ENCODE peak calls at places on chromosomes 16 and 17, in ten cellular contexts. One of them, this sample, is unnamed. For H3K27me3, the result is how much of the 10 kb centered on the place peaks cover.

GRCh38 chr16:17283022-17283421 is 187.7 kb downstream of the XYLT1 start:
- DNase-seq in body of pancreas: no peak
- DNase-seq in brain microvascular endothelial cell: no peak
- DNase-seq in IMR-90: no peak
- DNase-seq in stomach: no peak
- DNase-seq in CD8-positive, alpha-beta T cell: no peak
- DNase-seq in kidney epithelial cell: no peak
- DNase-seq in thyroid gland: no peak
- DNase-seq in DND-41: no peak
- DNase-seq in mammary epithelial cell: no peak
- DNase-seq in this sample: no peak

GRCh38 chr16:81699596-81699995 is 79.5 kb upstream of the PLCG2 start:
- DNase-seq in thyroid gland: no peak
- DNase-seq in IMR-90: no peak
- DNase-seq in kidney epithelial cell: no peak
- DNase-seq in brain microvascular endothelial cell: no peak
- DNase-seq in mammary epithelial cell: no peak
- DNase-seq in CD8-positive, alpha-beta T cell: no peak
- DNase-seq in body of pancreas: no peak
- DNase-seq in stomach: no peak
- DNase-seq in DND-41: no peak
- DNase-seq in this sample: no peak

GRCh38 chr17:8151641-8152111 is 528 bp downstream of the PER1 start:
- DNase-seq in DND-41: peak
- DNase-seq in thyroid gland: peak
- DNase-seq in IMR-90: peak
- DNase-seq in mammary epithelial cell: peak
- DNase-seq in brain microvascular endothelial cell: no peak
- DNase-seq in CD8-positive, alpha-beta T cell: peak
- DNase-seq in body of pancreas: peak
- DNase-seq in stomach: peak
- DNase-seq in kidney epithelial cell: no peak
- DNase-seq in this sample: peak

GRCh38 chr17:46179375-46179999 is 13.7 kb downstream of the KANSL1 start:
- DNase-seq in stomach: no peak
- DNase-seq in IMR-90: no peak
- DNase-seq in mammary epithelial cell: no peak
- DNase-seq in thyroid gland: no peak
- DNase-seq in body of pancreas: no peak
- DNase-seq in CD8-positive, alpha-beta T cell: no peak
- DNase-seq in DND-41: no peak
- DNase-seq in kidney epithelial cell: no peak
- DNase-seq in brain microvascular endothelial cell: no peak
- DNase-seq in this sample: peak

GRCh38 chr16:77531741-77532140 is 96.9 kb upstream of the ADAMTS18 start:
- DNase-seq in stomach: no peak
- DNase-seq in thyroid gland: no peak
- DNase-seq in DND-41: no peak
- DNase-seq in IMR-90: peak
- DNase-seq in kidney epithelial cell: peak
- DNase-seq in mammary epithelial cell: peak
- DNase-seq in body of pancreas: no peak
- DNase-seq in CD8-positive, alpha-beta T cell: no peak
- DNase-seq in brain microvascular endothelial cell: peak
- DNase-seq in this sample: no peak

GRCh38 chr17:49514374-49514738 is 19.3 kb downstream of the NGFR start:
- DNase-seq in kidney epithelial cell: no peak
- DNase-seq in IMR-90: no peak
- DNase-seq in stomach: no peak
- DNase-seq in body of pancreas: no peak
- DNase-seq in DND-41: no peak
- DNase-seq in CD8-positive, alpha-beta T cell: no peak
- DNase-seq in mammary epithelial cell: no peak
- DNase-seq in brain microvascular endothelial cell: no peak
- DNase-seq in thyroid gland: no peak
- DNase-seq in this sample: no peak

GRCh38 chr16:19696312-19696711 is 21.7 kb downstream of the KNOP1 start:
- DNase-seq in body of pancreas: peak
- DNase-seq in stomach: peak
- DNase-seq in thyroid gland: peak
- DNase-seq in brain microvascular endothelial cell: peak
- DNase-seq in kidney epithelial cell: no peak
- DNase-seq in mammary epithelial cell: peak
- DNase-seq in DND-41: peak
- DNase-seq in IMR-90: peak
- DNase-seq in CD8-positive, alpha-beta T cell: peak
- DNase-seq in this sample: no peak

GRCh38 chr16:58500329-58501241 is 642 bp downstream of the NDRG4 start:
- DNase-seq in stomach: no peak
- DNase-seq in mammary epithelial cell: no peak
- DNase-seq in kidney epithelial cell: no peak
- DNase-seq in IMR-90: no peak
- DNase-seq in brain microvascular endothelial cell: no peak
- DNase-seq in CD8-positive, alpha-beta T cell: no peak
- DNase-seq in thyroid gland: no peak
- DNase-seq in DND-41: no peak
- DNase-seq in body of pancreas: no peak
- DNase-seq in this sample: no peak

GRCh38 chr16:89860747-89861304 is 12.6 kb upstream of the TCF25 start:
- DNase-seq in body of pancreas: peak
- DNase-seq in DND-41: peak
- DNase-seq in kidney epithelial cell: no peak
- DNase-seq in brain microvascular endothelial cell: peak
- DNase-seq in CD8-positive, alpha-beta T cell: peak
- DNase-seq in stomach: peak
- DNase-seq in IMR-90: peak
- DNase-seq in thyroid gland: peak
- DNase-seq in mammary epithelial cell: peak
- DNase-seq in this sample: peak

GRCh38 chr17:4230142-4230541 is 33.6 kb downstream of the ANKFY1 start:
- DNase-seq in CD8-positive, alpha-beta T cell: no peak
- DNase-seq in brain microvascular endothelial cell: peak
- DNase-seq in kidney epithelial cell: peak
- DNase-seq in IMR-90: peak
- DNase-seq in mammary epithelial cell: peak
- DNase-seq in body of pancreas: peak
- DNase-seq in DND-41: no peak
- DNase-seq in stomach: no peak
- DNase-seq in thyroid gland: peak
- DNase-seq in this sample: no peak

GRCh38 chr16:89600427-89600826 is 13.0 kb upstream of the DPEP1 start:
- DNase-seq in brain microvascular endothelial cell: no peak
- DNase-seq in DND-41: no peak
- DNase-seq in mammary epithelial cell: peak
- DNase-seq in kidney epithelial cell: no peak
- DNase-seq in thyroid gland: no peak
- DNase-seq in body of pancreas: no peak
- DNase-seq in stomach: no peak
- DNase-seq in CD8-positive, alpha-beta T cell: no peak
- DNase-seq in IMR-90: no peak
- DNase-seq in this sample: no peak

GRCh38 chr16:49498241-49499017 is 124.8 kb downstream of the C16orf78 start:
- DNase-seq in mammary epithelial cell: no peak
- DNase-seq in kidney epithelial cell: no peak
- DNase-seq in stomach: peak
- DNase-seq in CD8-positive, alpha-beta T cell: no peak
- DNase-seq in brain microvascular endothelial cell: no peak
- DNase-seq in DND-41: no peak
- DNase-seq in IMR-90: no peak
- DNase-seq in body of pancreas: no peak
- DNase-seq in thyroid gland: no peak
- DNase-seq in this sample: no peak

GRCh38 chr17:58504826-58505351 is 9.5 kb downstream of the MTMR4 start:
- DNase-seq in mammary epithelial cell: no peak
- DNase-seq in IMR-90: no peak
- DNase-seq in stomach: no peak
- DNase-seq in brain microvascular endothelial cell: no peak
- DNase-seq in CD8-positive, alpha-beta T cell: no peak
- DNase-seq in kidney epithelial cell: no peak
- DNase-seq in body of pancreas: no peak
- DNase-seq in thyroid gland: no peak
- DNase-seq in DND-41: no peak
- DNase-seq in this sample: peak

GRCh38 chr17:10622610-10623485 is 34.3 kb downstream of the MYH3 start:
- DNase-seq in body of pancreas: no peak
- DNase-seq in mammary epithelial cell: peak
- DNase-seq in kidney epithelial cell: no peak
- DNase-seq in stomach: no peak
- DNase-seq in CD8-positive, alpha-beta T cell: no peak
- DNase-seq in brain microvascular endothelial cell: no peak
- DNase-seq in IMR-90: no peak
- DNase-seq in DND-41: no peak
- DNase-seq in thyroid gland: no peak
- DNase-seq in this sample: no peak

GRCh38 chr17:41519501-41520224 is 973 bp upstream of the KRT15 start:
- DNase-seq in IMR-90: no peak
- DNase-seq in CD8-positive, alpha-beta T cell: no peak
- DNase-seq in brain microvascular endothelial cell: no peak
- DNase-seq in kidney epithelial cell: no peak
- DNase-seq in body of pancreas: peak
- DNase-seq in thyroid gland: no peak
- DNase-seq in stomach: no peak
- DNase-seq in mammary epithelial cell: peak
- DNase-seq in DND-41: no peak
- DNase-seq in this sample: no peak

GRCh38 chr16:11090947-11091785 is 146.8 kb downstream of the CLEC16A start:
- DNase-seq in IMR-90: no peak
- DNase-seq in DND-41: peak
- DNase-seq in kidney epithelial cell: no peak
- DNase-seq in body of pancreas: no peak
- DNase-seq in mammary epithelial cell: no peak
- DNase-seq in stomach: no peak
- DNase-seq in CD8-positive, alpha-beta T cell: no peak
- DNase-seq in thyroid gland: no peak
- DNase-seq in brain microvascular endothelial cell: no peak
- DNase-seq in this sample: no peak

GRCh38 chr17:83192161-83192788 is 112.9 kb downstream of the METRNL start:
- DNase-seq in mammary epithelial cell: no peak
- DNase-seq in thyroid gland: no peak
- DNase-seq in body of pancreas: peak
- DNase-seq in stomach: no peak
- DNase-seq in CD8-positive, alpha-beta T cell: no peak
- DNase-seq in kidney epithelial cell: no peak
- DNase-seq in IMR-90: peak
- DNase-seq in DND-41: no peak
- DNase-seq in brain microvascular endothelial cell: no peak
- DNase-seq in this sample: no peak

GRCh38 chr17:9900744-9901143 is 4.3 kb downstream of the RCVRN start:
- DNase-seq in stomach: no peak
- DNase-seq in IMR-90: peak
- DNase-seq in body of pancreas: peak
- DNase-seq in thyroid gland: no peak
- DNase-seq in mammary epithelial cell: no peak
- DNase-seq in brain microvascular endothelial cell: no peak
- DNase-seq in kidney epithelial cell: peak
- DNase-seq in CD8-positive, alpha-beta T cell: no peak
- DNase-seq in DND-41: no peak
- DNase-seq in this sample: no peak

DNA sequence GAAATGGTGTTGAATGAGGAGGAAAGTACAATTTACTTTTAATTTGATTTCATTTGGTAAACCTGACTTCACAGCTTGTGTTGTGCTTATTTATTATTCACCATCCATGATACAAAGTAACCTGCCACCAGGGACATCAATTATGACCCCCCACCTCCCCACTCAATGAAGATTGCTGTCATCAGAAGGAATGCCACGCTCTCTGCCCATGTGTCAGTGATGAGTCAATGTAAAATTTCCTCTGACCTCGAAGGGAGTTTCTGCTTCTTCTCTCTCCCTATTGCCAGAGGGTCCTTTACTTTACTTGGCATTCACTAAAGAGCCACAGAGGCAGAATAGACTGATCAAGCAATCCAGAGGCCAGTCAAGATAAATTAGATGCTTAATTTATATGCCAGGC is 759.7 kb downstream of the CDH11 start:
- DNase-seq in body of pancreas: no peak
- DNase-seq in thyroid gland: no peak
- DNase-seq in mammary epithelial cell: peak
- DNase-seq in kidney epithelial cell: peak
- DNase-seq in stomach: no peak
- DNase-seq in CD8-positive, alpha-beta T cell: no peak
- DNase-seq in brain microvascular endothelial cell: peak
- DNase-seq in DND-41: no peak
- DNase-seq in IMR-90: peak
- DNase-seq in this sample: no peak
- TF ChIP-seq CTCF in body of pancreas: no peak
- TF ChIP-seq CTCF in thyroid gland: no peak
- TF ChIP-seq CTCF in mammary epithelial cell: no peak
- TF ChIP-seq CTCF in kidney epithelial cell: no peak
- TF ChIP-seq CTCF in stomach: no peak
- TF ChIP-seq CTCF in CD8-positive, alpha-beta T cell: no peak
- TF ChIP-seq CTCF in brain microvascular endothelial cell: no peak
- TF ChIP-seq CTCF in DND-41: no peak
- TF ChIP-seq CTCF in IMR-90: no peak
- TF ChIP-seq CTCF in this sample: no peak

GRCh38 chr16:9302102-9302501 is 210.7 kb downstream of the HAPSTR1 start:
- DNase-seq in IMR-90: no peak
- DNase-seq in CD8-positive, alpha-beta T cell: no peak
- DNase-seq in stomach: no peak
- DNase-seq in kidney epithelial cell: no peak
- DNase-seq in DND-41: no peak
- DNase-seq in thyroid gland: no peak
- DNase-seq in body of pancreas: peak
- DNase-seq in mammary epithelial cell: no peak
- DNase-seq in brain microvascular endothelial cell: no peak
- DNase-seq in this sample: no peak
- H3K27me3 ChIP-seq in IMR-90: under half
- H3K27me3 ChIP-seq in CD8-positive, alpha-beta T cell: under half
- H3K27me3 ChIP-seq in stomach: under half
- H3K27me3 ChIP-seq in kidney epithelial cell: under half
- H3K27me3 ChIP-seq in DND-41: under half
- H3K27me3 ChIP-seq in thyroid gland: under half
- H3K27me3 ChIP-seq in body of pancreas: under half
- H3K27me3 ChIP-seq in mammary epithelial cell: under half
- H3K27me3 ChIP-seq in brain microvascular endothelial cell: under half
- H3K27me3 ChIP-seq in this sample: under half

DNA sequence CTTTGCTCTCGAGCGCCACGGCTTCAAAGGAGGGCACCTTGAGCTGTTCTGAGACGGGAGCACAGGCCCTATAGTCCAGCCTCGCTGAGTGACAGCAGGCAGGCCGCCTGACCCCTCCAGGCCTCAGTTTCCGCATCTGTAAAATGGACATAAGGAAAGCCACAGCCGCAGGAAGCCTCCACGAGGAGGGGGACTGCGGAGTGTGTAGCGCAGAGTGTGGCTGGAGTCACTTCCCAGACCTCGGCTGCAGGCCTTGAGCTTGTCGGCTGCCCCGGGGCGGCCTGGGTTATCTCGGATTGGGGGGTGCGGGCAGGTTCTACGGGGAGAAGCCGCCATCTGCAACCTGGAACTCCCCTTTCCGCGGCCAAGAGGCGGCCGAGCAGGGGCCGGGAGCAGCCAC is 40.8 kb downstream of the ZFPM1 start:
- DNase-seq in CD8-positive, alpha-beta T cell: no peak
- DNase-seq in stomach: no peak
- DNase-seq in thyroid gland: no peak
- DNase-seq in mammary epithelial cell: no peak
- DNase-seq in body of pancreas: no peak
- DNase-seq in brain microvascular endothelial cell: no peak
- DNase-seq in kidney epithelial cell: no peak
- DNase-seq in IMR-90: no peak
- DNase-seq in DND-41: no peak
- DNase-seq in this sample: no peak
- H3K4me3 ChIP-seq in CD8-positive, alpha-beta T cell: no peak
- H3K4me3 ChIP-seq in stomach: no peak
- H3K4me3 ChIP-seq in thyroid gland: no peak
- H3K4me3 ChIP-seq in mammary epithelial cell: no peak
- H3K4me3 ChIP-seq in body of pancreas: no peak
- H3K4me3 ChIP-seq in brain microvascular endothelial cell: no peak
- H3K4me3 ChIP-seq in kidney epithelial cell: no peak
- H3K4me3 ChIP-seq in IMR-90: no peak
- H3K4me3 ChIP-seq in DND-41: no peak
- H3K4me3 ChIP-seq in this sample: no peak

GRCh38 chr16:68844211-68844564 is 857 bp downstream of the TANGO6 start:
- DNase-seq in stomach: no peak
- DNase-seq in kidney epithelial cell: no peak
- DNase-seq in mammary epithelial cell: no peak
- DNase-seq in IMR-90: no peak
- DNase-seq in body of pancreas: no peak
- DNase-seq in DND-41: no peak
- DNase-seq in brain microvascular endothelial cell: no peak
- DNase-seq in CD8-positive, alpha-beta T cell: no peak
- DNase-seq in thyroid gland: no peak
- DNase-seq in this sample: no peak
- TF ChIP-seq CTCF in stomach: no peak
- TF ChIP-seq CTCF in kidney epithelial cell: no peak
- TF ChIP-seq CTCF in mammary epithelial cell: no peak
- TF ChIP-seq CTCF in IMR-90: no peak
- TF ChIP-seq CTCF in body of pancreas: no peak
- TF ChIP-seq CTCF in DND-41: no peak
- TF ChIP-seq CTCF in brain microvascular endothelial cell: no peak
- TF ChIP-seq CTCF in CD8-positive, alpha-beta T cell: no peak
- TF ChIP-seq CTCF in thyroid gland: no peak
- TF ChIP-seq CTCF in this sample: no peak